ENCODE peak calls at places on chromosomes 6 and 20, in six cellular contexts. G is psoas muscle, T is PC-3, Q is breast epithelium, J is cardiac muscle cell, I is Peyer's patch. D is an unnamed sample. For H3K4me1, the result is how much of the 10 kb centered on the place peaks cover.

GRCh38 chr20:52110456-52110855 is 81.1 kb downstream of the ZFP64 start:
- DNase-seq in G (no peak), T (no peak), Q (no peak), J (no peak), I (no peak), D (no peak)

GRCh38 chr6:138241381-138241780 is 23.1 kb upstream of the PBOV1 start:
- DNase-seq in G (no peak), T (no peak), Q (no peak), J (no peak), I (no peak), D (no peak)

GRCh38 chr6:33885121-33886057 is 81.6 kb upstream of the MLN start:
- DNase-seq in G (no peak), T (peak), Q (no peak), J (peak), I (no peak), D (peak)

GRCh38 chr20:21571841-21572690 is 58.2 kb upstream of the NKX2-2 start:
- DNase-seq in G (no peak), T (peak), Q (no peak), J (peak), I (no peak), D (no peak)

GRCh38 chr6:52253494-52253893 is 9.2 kb upstream of the IL17F start:
- DNase-seq in G (no peak), T (no peak), Q (no peak), J (no peak), I (no peak), D (no peak)

GRCh38 chr6:156976144-156977088 is 199.2 kb downstream of the ARID1B start:
- DNase-seq in G (no peak), T (no peak), Q (no peak), J (no peak), I (no peak), D (no peak)

GRCh38 chr6:4644962-4645361 is 131.2 kb upstream of the CDYL start:
- DNase-seq in G (no peak), T (no peak), Q (no peak), J (no peak), I (no peak), D (no peak)

GRCh38 chr6:147549531-147549930 is 41.0 kb downstream of the SAMD5 start:
- DNase-seq in G (no peak), T (peak), Q (no peak), J (no peak), I (no peak), D (no peak)

GRCh38 chr6:41780623-41781301 is at the start of gene PRICKLE4:
- DNase-seq in G (peak), T (peak), Q (no peak), J (peak), I (peak), D (peak)

GRCh38 chr6:148240866-148241477 is 101.7 kb upstream of the SASH1 start:
- DNase-seq in G (no peak), T (no peak), Q (no peak), J (peak), I (no peak), D (no peak)

GRCh38 chr6:157143885-157144795 is 179.2 kb downstream of the TMEM242 start:
- DNase-seq in G (no peak), T (no peak), Q (no peak), J (peak), I (no peak), D (no peak)

GRCh38 chr6:117956386-117956785 is 49.3 kb downstream of the SLC35F1 start:
- DNase-seq in G (no peak), T (peak), Q (no peak), J (no peak), I (no peak), D (no peak)

GRCh38 chr20:37369846-37370245 is 23.9 kb downstream of the SRC start:
- DNase-seq in G (no peak), T (no peak), Q (no peak), J (no peak), I (no peak), D (no peak)

GRCh38 chr6:15331143-15331542 is 85.3 kb downstream of the JARID2 start:
- DNase-seq in G (no peak), T (peak), Q (no peak), J (no peak), I (no peak), D (no peak)

GRCh38 chr6:15331629-15332241 is 85.9 kb downstream of the JARID2 start:
- DNase-seq in G (no peak), T (no peak), Q (no peak), J (no peak), I (no peak), D (no peak)

GRCh38 chr6:15330174-15330934 is 84.5 kb downstream of the JARID2 start:
- DNase-seq in G (no peak), T (peak), Q (no peak), J (no peak), I (no peak), D (no peak)

GRCh38 chr6:15327271-15327670 is 81.4 kb downstream of the JARID2 start:
- DNase-seq in G (no peak), T (peak), Q (no peak), J (no peak), I (no peak), D (no peak)

DNA sequence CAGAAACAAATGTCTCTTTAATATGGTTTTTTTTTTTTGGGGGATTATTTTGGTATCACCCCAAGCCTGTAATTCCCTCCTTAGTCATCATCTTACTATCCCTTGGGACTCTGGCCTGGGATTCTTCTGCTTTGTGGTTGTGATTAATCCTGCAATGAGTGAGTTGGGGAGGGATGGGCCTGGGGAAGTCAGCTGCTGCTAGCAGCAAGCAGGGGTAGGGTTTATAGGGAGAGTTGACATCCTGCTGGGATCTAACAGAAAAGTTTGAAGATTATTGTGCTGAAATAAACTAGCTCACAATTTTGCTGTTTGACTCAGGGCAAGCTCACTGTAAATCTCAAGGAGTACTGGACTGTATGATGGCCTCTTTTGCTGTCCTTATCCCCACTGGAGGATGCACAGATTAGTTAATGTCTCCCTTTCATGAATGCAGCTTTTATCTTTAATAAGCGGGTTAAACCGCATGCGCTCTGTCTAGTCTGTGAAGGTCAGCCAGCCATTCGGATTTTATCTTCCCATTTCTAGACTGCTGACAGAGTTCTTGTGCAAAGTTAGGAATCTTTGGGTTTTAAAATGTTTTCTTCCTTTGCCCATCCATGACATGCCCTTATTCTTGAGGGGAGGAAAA is 83.4 kb downstream of the JARID2 start:
- DNase-seq in G (no peak), T (peak), Q (no peak), J (peak), I (no peak), D (no peak)
- H3K4me1 ChIP-seq in G (half or more), T (under half), Q (under half), J (under half), I (under half), D (half or more)

GRCh38 chr6:165864925-165865324 is 201.9 kb upstream of the PDE10A start:
- DNase-seq in G (no peak), T (no peak), Q (no peak), J (no peak), I (no peak), D (no peak)
- TF ChIP-seq CTCF in G (no peak), T (no peak), Q (no peak), J (no peak), I (no peak), D (no peak)

GRCh38 chr20:31593221-31594001 is 11.7 kb upstream of the ID1 start:
- DNase-seq in G (no peak), T (peak), Q (peak), J (peak), I (peak), D (peak)

GRCh38 chr20:31590717-31591225 is 14.3 kb upstream of the ID1 start:
- DNase-seq in G (no peak), T (no peak), Q (no peak), J (no peak), I (no peak), D (no peak)

DNA sequence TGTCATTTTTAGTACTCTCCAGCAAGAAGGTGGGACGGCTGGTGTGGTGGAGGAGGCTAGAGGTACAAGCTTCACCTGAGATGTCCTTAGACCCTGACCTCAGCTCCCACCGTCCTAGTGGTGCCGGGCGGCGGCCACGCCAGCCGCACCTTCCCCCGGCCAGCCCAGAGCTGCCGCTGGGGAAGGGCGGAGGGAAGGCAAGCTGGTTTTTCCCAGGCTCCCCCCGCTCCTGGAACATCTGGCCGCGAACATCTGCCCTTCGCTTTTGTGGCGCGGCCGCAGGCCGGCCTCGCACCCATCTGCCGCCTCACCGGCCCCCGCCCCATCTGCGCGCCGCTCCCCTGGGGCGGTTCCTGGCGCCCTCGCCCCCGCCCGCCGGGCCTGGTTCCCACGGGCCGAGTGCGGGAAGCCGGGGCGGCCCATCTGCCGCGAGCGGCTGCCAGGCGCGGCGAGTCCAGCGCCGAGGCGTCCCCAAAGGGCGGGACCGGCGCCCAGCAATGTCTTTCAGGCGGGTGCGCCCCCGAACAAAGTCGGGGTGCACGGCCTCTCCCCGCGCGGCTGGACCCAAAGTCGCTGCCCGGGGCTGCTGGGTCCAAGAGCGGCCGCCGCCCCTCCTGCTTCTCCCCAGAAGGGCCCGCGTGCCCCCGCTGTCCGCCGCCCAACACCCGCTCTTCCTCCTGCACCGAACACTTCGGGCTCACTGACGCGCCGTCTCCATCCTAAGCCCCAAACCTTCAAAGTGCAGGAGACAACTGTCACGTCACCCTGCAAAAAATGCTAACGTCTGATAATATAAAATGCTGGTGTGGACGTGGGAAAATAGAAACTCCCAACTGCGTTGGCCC is 17.3 kb upstream of the ID1 start:
- DNase-seq in G (peak), T (no peak), Q (no peak), J (peak), I (peak), D (peak)
- H3K4me3 ChIP-seq in G (peak), T (peak), Q (peak), J (peak), I (peak), D (peak)

GRCh38 chr6:132003516-132004178 is 52.5 kb upstream of the CCN2 start:
- DNase-seq in G (no peak), T (no peak), Q (no peak), J (no peak), I (no peak), D (no peak)
- H3K4me1 ChIP-seq in G (under half), T (under half), Q (under half), J (under half), I (under half), D (under half)

GRCh38 chr6:72676995-72677394 is 55.1 kb downstream of the KCNQ5 start:
- DNase-seq in G (no peak), T (no peak), Q (no peak), J (no peak), I (no peak), D (no peak)
- TF ChIP-seq CTCF in G (no peak), T (no peak), Q (no peak), J (no peak), I (no peak), D (no peak)

GRCh38 chr6:160347259-160348208 is 644 bp upstream of the SLC22A3 start:
- DNase-seq in G (no peak), T (no peak), Q (no peak), J (no peak), I (peak), D (no peak)
- H3K4me3 ChIP-seq in G (peak), T (no peak), Q (peak), J (peak), I (peak), D (no peak)

GRCh38 chr6:166596741-166597507 is 10.4 kb upstream of the RAMACL start:
- DNase-seq in G (no peak), T (no peak), Q (no peak), J (no peak), I (no peak), D (no peak)

GRCh38 chr6:166600932-166601331 is 14.5 kb upstream of the RAMACL start:
- DNase-seq in G (no peak), T (no peak), Q (no peak), J (no peak), I (no peak), D (no peak)

GRCh38 chr6:166598441-166599138 is 12.1 kb upstream of the RAMACL start:
- DNase-seq in G (peak), T (no peak), Q (peak), J (peak), I (no peak), D (peak)

GRCh38 chr6:166597711-166598440 is 11.4 kb upstream of the RAMACL start:
- DNase-seq in G (no peak), T (no peak), Q (no peak), J (no peak), I (no peak), D (no peak)

DNA sequence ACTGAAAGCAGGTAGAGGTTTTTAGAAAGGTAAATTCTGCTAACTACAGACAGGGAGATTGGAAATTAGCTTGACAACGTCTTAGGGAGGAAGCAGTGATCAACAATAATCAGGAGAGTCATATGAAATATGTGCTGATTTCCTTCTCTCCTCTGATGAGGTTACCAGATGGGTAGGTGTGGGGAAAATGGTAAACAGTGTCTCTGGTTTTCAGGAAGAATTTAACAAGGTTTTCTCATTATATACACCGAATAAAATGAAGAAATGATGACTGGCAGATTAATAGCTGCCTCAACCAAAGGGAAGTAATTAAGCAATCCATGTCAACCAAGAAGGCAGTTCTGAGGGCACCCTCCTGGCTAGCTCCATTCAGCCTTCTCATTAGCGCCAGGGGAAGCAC is 12.7 kb upstream of the RAMACL start:
- DNase-seq in G (no peak), T (no peak), Q (no peak), J (no peak), I (no peak), D (no peak)
- H3K4me1 ChIP-seq in G (under half), T (under half), Q (under half), J (under half), I (under half), D (under half)

D was measured in left lung.